ENCODE peak calls at places on chromosomes 3 and 15, in ten cellular contexts. O is mammary epithelial cell, X is GM23248, R is testis, B is pancreas, H is psoas muscle, S is Panc1, P is HCT116, N is stomach, T is sigmoid colon. F is an unnamed sample.
A peak's percentile ranks its signal among the peaks of the same experiment; 100 is the strongest.

GRCh38 chr3:129313983-129314756 is 35.5 kb downstream of the HMCES start:
- DNase-seq in O (peak; percentile 55), X (peak; percentile 56), R (no peak), B (peak; percentile 22), H (no peak), S (no peak), P (no peak), N (no peak), T (no peak), F (no peak)

GRCh38 chr15:78212008-78212407 is 22.4 kb downstream of the ACSBG1 start:
- DNase-seq in O (no peak), X (no peak), R (peak; percentile 12), B (no peak), H (no peak), S (no peak), P (no peak), N (peak; percentile 15), T (no peak), F (no peak)

GRCh38 chr3:62982795-62983455 is 107.7 kb upstream of the CADPS start:
- DNase-seq in O (no peak), X (no peak), R (no peak), B (no peak), H (no peak), S (no peak), P (no peak), N (no peak), T (no peak), F (no peak)

GRCh38 chr3:10173926-10174435 is 9.3 kb downstream of the IRAK2 start:
- DNase-seq in O (peak; percentile 63), X (peak; percentile 97), R (peak; percentile 72), B (peak; percentile 20), H (peak; percentile 68), S (no peak), P (no peak), N (peak; percentile 41), T (peak; percentile 82), F (peak; percentile 96)

GRCh38 chr3:126983276-126983652 is 349 bp downstream of the PLXNA1 start:
- DNase-seq in O (no peak), X (peak; percentile 56), R (no peak), B (no peak), H (no peak), S (no peak), P (no peak), N (no peak), T (no peak), F (no peak)

GRCh38 chr3:128407247-128407646 is 59.4 kb downstream of the DNAJB8 start:
- DNase-seq in O (no peak), X (no peak), R (no peak), B (no peak), H (no peak), S (no peak), P (no peak), N (no peak), T (no peak), F (no peak)

GRCh38 chr3:101853465-101853864 is 4.2 kb downstream of the NFKBIZ start:
- DNase-seq in O (no peak), X (no peak), R (no peak), B (no peak), H (no peak), S (no peak), P (no peak), N (no peak), T (no peak), F (no peak)

GRCh38 chr3:4601926-4602325 is 108.8 kb downstream of the ITPR1 start:
- DNase-seq in O (peak; percentile 16), X (peak; percentile 48), R (no peak), B (no peak), H (no peak), S (no peak), P (no peak), N (no peak), T (no peak), F (no peak)

GRCh38 chr15:59999558-60000112 is 4.5 kb upstream of the FOXB1 start:
- DNase-seq in O (no peak), X (no peak), R (no peak), B (no peak), H (no peak), S (no peak), P (no peak), N (no peak), T (no peak), F (no peak)

GRCh38 chr15:59999064-59999377 is 5.1 kb upstream of the FOXB1 start:
- DNase-seq in O (no peak), X (no peak), R (no peak), B (no peak), H (no peak), S (no peak), P (no peak), N (no peak), T (no peak), F (no peak)

GRCh38 chr15:60000824-60001641 is 3.1 kb upstream of the FOXB1 start:
- DNase-seq in O (no peak), X (no peak), R (no peak), B (no peak), H (no peak), S (no peak), P (no peak), N (no peak), T (no peak), F (no peak)

GRCh38 chr15:60001642-60002527 is 2.2 kb upstream of the FOXB1 start:
- DNase-seq in O (no peak), X (no peak), R (no peak), B (no peak), H (no peak), S (no peak), P (no peak), N (no peak), T (no peak), F (no peak)

GRCh38 chr15:60000113-60000823 is 3.8 kb upstream of the FOXB1 start:
- DNase-seq in O (no peak), X (no peak), R (no peak), B (no peak), H (no peak), S (no peak), P (no peak), N (no peak), T (no peak), F (no peak)
- H3K27ac ChIP-seq in O (no peak overlapping the region), X (no peak overlapping the region), R (no peak overlapping the region), B (no peak overlapping the region), H (no peak overlapping the region), S (no peak overlapping the region), P (no peak overlapping the region), N (no peak overlapping the region), T (no peak overlapping the region), F (no peak overlapping the region)

DNA sequence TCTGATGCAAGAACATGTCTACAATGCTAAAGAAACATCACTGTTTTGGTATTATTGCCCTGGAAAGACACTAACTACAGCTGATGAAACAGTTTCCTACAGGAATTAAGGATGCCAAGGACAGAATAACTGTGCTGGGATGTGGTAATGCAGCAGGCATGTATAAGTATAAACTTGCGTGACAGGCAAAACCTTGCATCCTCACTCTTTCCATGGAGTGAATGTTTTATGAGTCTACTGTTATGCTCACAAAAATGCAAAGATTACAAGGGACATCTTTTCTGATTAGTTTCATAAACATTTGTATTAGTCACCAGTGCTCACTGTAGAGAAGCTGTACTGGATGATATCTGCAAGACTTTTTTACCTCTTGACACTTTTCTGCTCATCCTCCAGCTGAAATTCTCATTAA is 143.6 kb downstream of the NAALADL2 start:
- DNase-seq in O (peak; percentile 17), X (peak; percentile 96), R (no peak), B (no peak), H (no peak), S (peak; percentile 25), P (no peak), N (no peak), T (no peak), F (no peak)
- H3K4me1 ChIP-seq in O (no peaks in the 10 kb centered on the region), X (peaks cover 49% of the 10 kb centered on the region), R (no peaks in the 10 kb centered on the region), B (no peaks in the 10 kb centered on the region), H (no peaks in the 10 kb centered on the region), S (no peaks in the 10 kb centered on the region), P (no peaks in the 10 kb centered on the region), N (no peaks in the 10 kb centered on the region), T (no peaks in the 10 kb centered on the region), F (no peaks in the 10 kb centered on the region)

DNA sequence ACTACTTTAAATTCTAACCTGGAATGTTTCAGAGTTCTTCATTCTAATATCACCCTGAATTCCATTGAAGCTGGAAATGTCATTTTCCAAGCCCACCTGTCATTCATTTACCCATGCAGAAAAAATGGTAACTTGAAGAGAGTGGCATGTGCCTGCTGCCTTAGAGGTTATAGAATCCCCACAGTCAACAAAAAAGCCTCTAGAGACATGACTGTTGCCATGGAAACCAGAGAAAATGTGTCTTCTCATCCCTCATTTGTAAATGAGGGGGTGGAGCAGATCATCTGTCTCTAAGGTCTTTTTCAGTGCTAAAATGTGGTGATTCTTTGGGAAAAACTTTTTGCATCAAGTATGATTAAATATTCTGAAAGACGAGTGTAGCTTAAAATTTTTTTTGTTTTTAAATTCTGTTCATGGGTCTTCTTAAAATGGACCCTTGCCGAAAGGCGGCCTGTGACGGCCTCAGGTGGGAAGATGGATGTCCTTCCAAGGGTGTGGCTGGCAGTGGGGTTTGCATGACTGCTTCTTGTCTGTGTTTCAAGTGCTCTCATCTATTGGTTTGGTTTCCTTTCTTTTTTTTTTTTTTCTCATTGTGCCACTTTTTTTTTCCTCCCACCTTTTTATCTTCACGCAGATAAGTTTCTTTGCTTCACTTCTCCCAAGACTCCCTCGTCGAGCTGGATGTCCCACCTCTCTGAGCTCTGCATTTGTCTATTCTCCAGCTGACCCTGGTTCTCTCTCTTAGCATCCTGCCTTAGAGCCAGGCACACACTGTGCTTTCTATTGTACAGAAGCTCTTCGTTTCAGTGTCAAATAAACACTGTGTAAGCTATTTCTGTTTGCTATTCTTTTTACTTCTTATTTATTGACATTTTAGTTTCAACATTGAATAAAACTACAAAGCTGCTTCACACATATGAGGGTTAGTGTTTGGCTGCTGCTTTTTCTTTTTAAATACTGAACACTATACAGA is 23.0 kb downstream of the TPM1 start:
- DNase-seq in O (no peak), X (peak; percentile 76), R (no peak), B (no peak), H (no peak), S (no peak), P (no peak), N (no peak), T (no peak), F (no peak)
- H3K36me3 ChIP-seq in O (peaks cover 59% of the 10 kb centered on the region), X (peaks cover 95% of the 10 kb centered on the region), R (no peaks in the 10 kb centered on the region), B (peaks cover 3% of the 10 kb centered on the region), H (peaks cover 84% of the 10 kb centered on the region), S (peaks cover 39% of the 10 kb centered on the region), P (no peaks in the 10 kb centered on the region), N (peaks cover 98% of the 10 kb centered on the region), T (peaks cover 98% of the 10 kb centered on the region), F (peaks cover 89% of the 10 kb centered on the region)

GRCh38 chr3:48107227-48107626 is 81.0 kb downstream of the CDC25A start:
- DNase-seq in O (no peak), X (no peak), R (no peak), B (no peak), H (no peak), S (no peak), P (no peak), N (no peak), T (no peak), F (no peak)

GRCh38 chr3:48110463-48110862 is 77.8 kb downstream of the CDC25A start:
- DNase-seq in O (peak; percentile 67), X (no peak), R (no peak), B (no peak), H (no peak), S (no peak), P (no peak), N (no peak), T (no peak), F (no peak)

GRCh38 chr3:48118322-48118721 is 69.9 kb downstream of the CDC25A start:
- DNase-seq in O (no peak), X (no peak), R (no peak), B (no peak), H (no peak), S (no peak), P (no peak), N (no peak), T (no peak), F (no peak)

DNA sequence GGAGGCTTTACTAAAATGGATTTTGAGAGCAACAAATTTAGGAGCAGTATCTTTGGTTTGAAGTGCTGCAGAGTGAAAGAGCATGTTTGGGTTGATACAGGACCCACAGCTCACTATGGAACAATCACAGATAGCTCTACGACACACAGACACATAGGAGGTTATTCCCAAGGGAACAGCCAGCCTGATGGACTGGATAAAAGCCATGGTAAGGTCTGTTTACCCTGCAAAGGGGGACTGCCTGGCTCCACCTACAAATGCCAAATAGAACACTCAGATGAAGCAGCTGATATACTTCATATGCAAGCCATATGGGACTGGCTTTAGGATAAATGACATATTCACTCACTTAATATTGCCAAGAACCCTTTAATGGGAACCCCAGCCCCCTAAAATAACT is 75.4 kb downstream of the CDC25A start:
- DNase-seq in O (no peak), X (no peak), R (no peak), B (no peak), H (no peak), S (no peak), P (no peak), N (no peak), T (no peak), F (no peak)
- H3K27ac ChIP-seq in O (no peak overlapping the region), X (no peak overlapping the region), R (no peak overlapping the region), B (no peak overlapping the region), H (no peak overlapping the region), S (no peak overlapping the region), P (no peak overlapping the region), N (no peak overlapping the region), T (no peak overlapping the region), F (no peak overlapping the region)

F was measured in right atrium auricular region.